ENCODE peak calls at places on chromosome 10, in six cellular contexts. I is thoracic aorta, F is body of pancreas, C is stomach, T is spleen, M is retinal pigment epithelial cell. A is an unnamed sample.

GRCh38 chr10:985361-985760 is 2.9 kb upstream of the GTPBP4 start:
- DNase-seq in M (no peak), F (no peak), I (no peak), C (no peak), T (no peak), A (no peak)

GRCh38 chr10:96863922-96864543 is 31.9 kb downstream of the LCOR start:
- DNase-seq in C (no peak), M (no peak), I (no peak), T (no peak), F (no peak), A (no peak)

GRCh38 chr10:94735197-94735596 is 27.3 kb upstream of the CYP2C19 start:
- DNase-seq in T (no peak), F (no peak), C (no peak), I (no peak), M (no peak), A (no peak)

GRCh38 chr10:11448545-11449244 is 162.8 kb downstream of the USP6NL start:
- DNase-seq in M (no peak), C (no peak), F (no peak), T (no peak), I (no peak), A (no peak)

GRCh38 chr10:29895436-29895835 is 163.9 kb downstream of the JCAD start:
- DNase-seq in F (peak; percentile 29), M (peak; percentile 15), C (no peak), I (peak; percentile 80), T (no peak), A (peak; percentile 24)

GRCh38 chr10:381346-381745 is 246.1 kb downstream of the ZMYND11 start:
- DNase-seq in T (no peak), I (no peak), F (no peak), M (no peak), C (peak; percentile 8), A (no peak)

GRCh38 chr10:98331888-98332287 is 63.9 kb upstream of the LOXL4 start:
- DNase-seq in C (no peak), T (no peak), M (no peak), F (no peak), I (no peak), A (no peak)

GRCh38 chr10:100650693-100651092 is 94.7 kb upstream of the PAX2 start:
- DNase-seq in C (no peak), T (no peak), F (no peak), I (no peak), M (no peak), A (no peak)

GRCh38 chr10:29160110-29160669 is 128.7 kb upstream of the LYZL1 start:
- DNase-seq in F (no peak), M (peak; percentile 74), T (no peak), C (no peak), I (no peak), A (no peak)

GRCh38 chr10:123390332-123390731 is 236.1 kb downstream of the BUB3 start:
- DNase-seq in I (no peak), M (no peak), C (no peak), T (no peak), F (no peak), A (no peak)
- TF ChIP-seq CTCF in I (no peak), M (no peak), C (no peak), T (no peak), F (no peak), A (no peak)

DNA sequence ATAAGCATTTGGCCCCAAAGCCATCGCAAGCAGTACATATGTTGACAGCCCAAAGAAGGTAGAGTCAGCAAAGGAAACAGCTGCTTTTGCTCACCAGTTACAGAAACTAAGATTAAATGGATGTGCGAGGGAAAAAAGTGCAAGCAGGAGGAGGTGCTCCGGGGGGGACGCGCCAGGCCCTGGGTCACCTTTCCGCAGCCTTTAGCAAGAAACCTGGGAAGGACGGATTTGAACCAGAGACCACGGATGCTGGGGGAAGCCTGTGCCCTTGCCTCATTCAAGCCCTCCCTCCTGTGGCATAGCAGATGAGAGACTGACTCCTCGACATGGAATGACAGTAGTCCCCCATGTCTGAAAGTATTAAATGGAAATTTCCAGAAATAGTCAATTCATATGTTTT is 405.6 kb upstream of the PRKCQ start:
- DNase-seq in I (no peak), M (no peak), F (no peak), C (no peak), T (no peak), A (no peak)
- H3K4me3 ChIP-seq in I (no peak overlapping the region), M (no peak overlapping the region), F (no peak overlapping the region), C (no peak overlapping the region), T (no peak overlapping the region), A (no peak overlapping the region)

DNA sequence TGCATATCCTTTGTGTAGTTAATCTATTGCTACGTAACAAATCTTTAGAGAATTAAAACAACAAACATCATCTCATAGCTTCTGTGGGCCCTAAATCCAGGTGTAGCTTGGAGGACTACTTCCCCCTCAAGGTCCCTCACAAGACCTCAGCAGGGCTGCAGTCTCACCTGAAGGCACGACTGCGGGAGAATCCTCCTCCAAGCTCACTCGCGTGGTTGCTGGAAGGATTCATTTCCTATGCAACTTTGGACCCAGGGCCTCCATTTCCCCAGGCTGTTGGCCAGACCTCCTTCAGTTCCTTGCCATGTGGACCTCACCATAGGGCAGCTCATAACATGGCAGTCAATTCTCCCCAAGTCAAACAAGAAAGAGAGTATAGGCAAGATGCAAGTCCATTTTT is 140.4 kb downstream of the OAT start:
- DNase-seq in M (no peak), F (no peak), C (no peak), T (peak; percentile 38), I (no peak), A (no peak)
- TF ChIP-seq CTCF in M (no peak), F (no peak), C (no peak), T (no peak), I (no peak), A (no peak)

GRCh38 chr10:26557641-26558014 is 119.5 kb downstream of the APBB1IP start:
- DNase-seq in M (peak; percentile 50), I (no peak), C (no peak), T (no peak), F (no peak), A (no peak)
- H3K4me3 ChIP-seq in M (no peak overlapping the region), I (no peak overlapping the region), C (no peak overlapping the region), T (no peak overlapping the region), F (no peak overlapping the region), A (no peak overlapping the region)

DNA sequence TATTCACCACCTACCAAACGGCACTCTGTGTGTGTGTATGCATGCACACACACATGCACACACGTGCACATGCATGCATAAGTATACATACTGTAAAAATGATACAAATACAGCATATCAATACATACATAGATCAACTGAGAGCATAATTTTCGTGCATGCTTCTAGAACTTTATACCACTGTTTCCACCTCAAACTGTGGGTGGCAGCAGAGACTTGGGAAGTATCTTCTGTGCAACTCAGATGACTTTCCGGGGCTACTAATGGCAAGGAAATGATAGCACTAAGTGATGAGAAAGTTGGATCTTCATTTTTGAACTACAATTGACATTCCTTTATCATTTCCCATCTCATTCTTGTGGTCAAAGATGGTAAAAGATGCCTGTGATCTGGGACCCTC is 570.7 kb downstream of the REEP3 start:
- DNase-seq in M (no peak), T (no peak), C (no peak), I (no peak), F (no peak), A (peak; percentile 22)
- TF ChIP-seq CTCF in M (peak; percentile 58), T (peak; percentile 13), C (no peak), I (no peak), F (no peak), A (no peak)

DNA sequence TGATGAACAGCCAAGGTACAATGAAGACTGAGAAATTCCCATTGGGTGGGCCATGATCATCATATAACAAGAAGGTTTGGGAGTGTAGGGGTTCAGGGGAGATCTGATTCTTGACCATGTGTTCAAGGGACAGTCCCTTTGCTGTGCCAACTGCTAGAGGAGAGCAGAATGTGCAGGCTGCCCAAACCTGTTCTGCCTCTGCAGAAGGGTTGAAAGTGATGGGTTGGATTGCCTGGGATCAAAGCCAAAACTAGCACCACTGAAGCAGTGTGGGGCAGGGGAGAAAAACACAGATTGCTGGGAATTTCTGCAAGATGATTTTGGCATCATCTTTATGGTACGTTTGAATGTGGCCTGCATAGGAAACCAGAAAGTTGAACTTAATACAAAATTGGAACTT is 303.9 kb downstream of the OTUD1 start:
- DNase-seq in T (no peak), I (no peak), C (no peak), M (no peak), F (peak; percentile 55), A (no peak)
- H3K4me3 ChIP-seq in T (no peak overlapping the region), I (no peak overlapping the region), C (no peak overlapping the region), M (no peak overlapping the region), F (no peak overlapping the region), A (no peak overlapping the region)

GRCh38 chr10:123571978-123572377 is 94.2 kb upstream of the GPR26 start:
- DNase-seq in F (no peak), T (no peak), C (no peak), M (no peak), I (no peak), A (no peak)
- TF ChIP-seq CTCF in F (no peak), T (no peak), C (no peak), M (no peak), I (no peak), A (no peak)

GRCh38 chr10:44309939-44310761 is 74.7 kb downstream of the CXCL12 start:
- DNase-seq in C (no peak), I (no peak), T (no peak), F (no peak), M (no peak), A (no peak)

GRCh38 chr10:44311563-44311905 is 73.4 kb downstream of the CXCL12 start:
- DNase-seq in F (no peak), T (no peak), C (no peak), I (no peak), M (no peak), A (no peak)

GRCh38 chr10:44308935-44309334 is 76.0 kb downstream of the CXCL12 start:
- DNase-seq in M (no peak), T (no peak), I (no peak), C (no peak), F (no peak), A (no peak)

GRCh38 chr10:44312401-44312800 is 72.5 kb downstream of the CXCL12 start:
- DNase-seq in F (no peak), C (no peak), M (no peak), I (no peak), T (no peak), A (no peak)

GRCh38 chr10:44310762-44311562 is 73.9 kb downstream of the CXCL12 start:
- DNase-seq in I (no peak), C (peak; percentile 85), F (peak; percentile 92), T (peak; percentile 91), M (peak; percentile 54), A (peak; percentile 79)
- H3K4me3 ChIP-seq in I (peak overlapping the region; percentile 67), C (peak overlapping the region; percentile 36), F (no peak overlapping the region), T (no peak overlapping the region), M (peak overlapping the region; percentile 14), A (peak overlapping the region; percentile 16)

A was measured in colonic mucosa.